ENCODE peak calls at places on chromosome 11, in ten cellular contexts. J is transverse colon; U is K562; Q is aorta; B is AG09309; G is MV-4-11; I is endothelial cell; C is naive thymus-derived CD8-positive, alpha-beta T cell; N is HTR-8/SVneo; F is EH. Y is an unnamed sample.

GRCh38 chr11:69930081-69931059 is 111.2 kb upstream of the FGF3 start:
- DNase-seq in J (no peak), U (no peak), Q (peak; percentile 39), B (no peak), G (no peak), I (no peak), C (no peak), N (no peak), F (no peak), Y (no peak)

GRCh38 chr11:47412152-47412746 is 3.9 kb downstream of the SLC39A13 start:
- DNase-seq in J (peak; percentile 57), U (peak; percentile 55), Q (peak; percentile 74), B (no peak), G (peak; percentile 46), I (peak; percentile 88), C (peak; percentile 14), N (peak; percentile 33), F (peak; percentile 51), Y (no peak)

GRCh38 chr11:119758291-119758690 is 29.3 kb upstream of the NECTIN1 start:
- DNase-seq in J (no peak), U (no peak), Q (no peak), B (no peak), G (no peak), I (no peak), C (no peak), N (no peak), F (peak; percentile 60), Y (no peak)

GRCh38 chr11:61966673-61967176 is 709 bp downstream of the FTH1 start:
- DNase-seq in J (no peak), U (peak; percentile 71), Q (peak; percentile 57), B (no peak), G (no peak), I (no peak), C (no peak), N (no peak), F (peak; percentile 52), Y (peak; percentile 41)

GRCh38 chr11:45436118-45436517 is 150.0 kb upstream of the SYT13 start:
- DNase-seq in J (no peak), U (no peak), Q (no peak), B (no peak), G (no peak), I (no peak), C (no peak), N (no peak), F (no peak), Y (no peak)

GRCh38 chr11:83256602-83257340 is 29.4 kb downstream of the CCDC90B start:
- DNase-seq in J (no peak), U (no peak), Q (no peak), B (no peak), G (no peak), I (no peak), C (no peak), N (no peak), F (no peak), Y (no peak)

GRCh38 chr11:12287374-12288211 is 89.8 kb upstream of the PARVA start:
- DNase-seq in J (peak; percentile 48), U (peak; percentile 49), Q (peak; percentile 93), B (peak; percentile 91), G (no peak), I (peak; percentile 74), C (no peak), N (peak; percentile 74), F (peak; percentile 99), Y (no peak)

GRCh38 chr11:121762820-121763219 is 310.1 kb upstream of the SORL1-AS1 start:
- DNase-seq in J (no peak), U (no peak), Q (peak; percentile 51), B (no peak), G (no peak), I (no peak), C (no peak), N (no peak), F (peak; percentile 42), Y (no peak)

Y was measured in foreskin melanocyte.